ENCODE peak calls at places on chromosome 13, in ten cellular contexts. One of them, this sample, is unnamed.

GRCh38 chr13:41746259-41746658 is 214.7 kb downstream of the VWA8 start:
- DNase-seq in neuronal stem cell: no peak
- DNase-seq in A549: no peak
- DNase-seq in endodermal cell: no peak
- DNase-seq in activated CD4-positive, alpha-beta T cell treated with anti-CD3 and anti-CD28 coated beads for 48 hours: no peak
- DNase-seq in stimulated activated CD4-positive, alpha-beta T cell treated with anti-CD3 and anti-CD28 coated beads, TNF-alpha, amount 100 ng/mL, for 24 hours: no peak
- DNase-seq in brain microvascular endothelial cell: peak
- DNase-seq in heart right ventricle: no peak
- DNase-seq in stimulated activated CD8-positive, alpha-beta memory T cell treated with anti-CD3 and anti-CD28 coated beads, Interleukin-4, amount 100 ng/mL, for 1 hour: no peak
- DNase-seq in breast epithelium: no peak
- DNase-seq in this sample: no peak

GRCh38 chr13:19818223-19818842 is 35.6 kb upstream of the PSPC1 start:
- DNase-seq in neuronal stem cell: peak
- DNase-seq in A549: peak
- DNase-seq in endodermal cell: peak
- DNase-seq in activated CD4-positive, alpha-beta T cell treated with anti-CD3 and anti-CD28 coated beads for 48 hours: peak
- DNase-seq in stimulated activated CD4-positive, alpha-beta T cell treated with anti-CD3 and anti-CD28 coated beads, TNF-alpha, amount 100 ng/mL, for 24 hours: no peak
- DNase-seq in brain microvascular endothelial cell: peak
- DNase-seq in heart right ventricle: peak
- DNase-seq in stimulated activated CD8-positive, alpha-beta memory T cell treated with anti-CD3 and anti-CD28 coated beads, Interleukin-4, amount 100 ng/mL, for 1 hour: no peak
- DNase-seq in breast epithelium: no peak
- DNase-seq in this sample: peak

GRCh38 chr13:113186061-113186900 is 22.2 kb downstream of the PCID2 start:
- DNase-seq in neuronal stem cell: no peak
- DNase-seq in A549: no peak
- DNase-seq in endodermal cell: no peak
- DNase-seq in activated CD4-positive, alpha-beta T cell treated with anti-CD3 and anti-CD28 coated beads for 48 hours: no peak
- DNase-seq in stimulated activated CD4-positive, alpha-beta T cell treated with anti-CD3 and anti-CD28 coated beads, TNF-alpha, amount 100 ng/mL, for 24 hours: no peak
- DNase-seq in brain microvascular endothelial cell: peak
- DNase-seq in heart right ventricle: no peak
- DNase-seq in stimulated activated CD8-positive, alpha-beta memory T cell treated with anti-CD3 and anti-CD28 coated beads, Interleukin-4, amount 100 ng/mL, for 1 hour: no peak
- DNase-seq in breast epithelium: no peak
- DNase-seq in this sample: no peak

GRCh38 chr13:90430127-90430526 is 917.4 kb upstream of the MIR17HG start:
- DNase-seq in neuronal stem cell: no peak
- DNase-seq in A549: no peak
- DNase-seq in endodermal cell: no peak
- DNase-seq in activated CD4-positive, alpha-beta T cell treated with anti-CD3 and anti-CD28 coated beads for 48 hours: no peak
- DNase-seq in stimulated activated CD4-positive, alpha-beta T cell treated with anti-CD3 and anti-CD28 coated beads, TNF-alpha, amount 100 ng/mL, for 24 hours: no peak
- DNase-seq in brain microvascular endothelial cell: no peak
- DNase-seq in heart right ventricle: no peak
- DNase-seq in stimulated activated CD8-positive, alpha-beta memory T cell treated with anti-CD3 and anti-CD28 coated beads, Interleukin-4, amount 100 ng/mL, for 1 hour: no peak
- DNase-seq in breast epithelium: no peak
- DNase-seq in this sample: no peak

GRCh38 chr13:43804461-43805070 is 17.8 kb upstream of the ENOX1 start:
- DNase-seq in neuronal stem cell: peak
- DNase-seq in A549: peak
- DNase-seq in endodermal cell: no peak
- DNase-seq in activated CD4-positive, alpha-beta T cell treated with anti-CD3 and anti-CD28 coated beads for 48 hours: no peak
- DNase-seq in stimulated activated CD4-positive, alpha-beta T cell treated with anti-CD3 and anti-CD28 coated beads, TNF-alpha, amount 100 ng/mL, for 24 hours: no peak
- DNase-seq in brain microvascular endothelial cell: peak
- DNase-seq in heart right ventricle: no peak
- DNase-seq in stimulated activated CD8-positive, alpha-beta memory T cell treated with anti-CD3 and anti-CD28 coated beads, Interleukin-4, amount 100 ng/mL, for 1 hour: no peak
- DNase-seq in breast epithelium: no peak
- DNase-seq in this sample: no peak

GRCh38 chr13:48653074-48654054 is at the start of gene CYSLTR2:
- DNase-seq in neuronal stem cell: no peak
- DNase-seq in A549: no peak
- DNase-seq in endodermal cell: no peak
- DNase-seq in activated CD4-positive, alpha-beta T cell treated with anti-CD3 and anti-CD28 coated beads for 48 hours: no peak
- DNase-seq in stimulated activated CD4-positive, alpha-beta T cell treated with anti-CD3 and anti-CD28 coated beads, TNF-alpha, amount 100 ng/mL, for 24 hours: no peak
- DNase-seq in brain microvascular endothelial cell: peak
- DNase-seq in heart right ventricle: no peak
- DNase-seq in stimulated activated CD8-positive, alpha-beta memory T cell treated with anti-CD3 and anti-CD28 coated beads, Interleukin-4, amount 100 ng/mL, for 1 hour: no peak
- DNase-seq in breast epithelium: no peak
- DNase-seq in this sample: no peak

GRCh38 chr13:97976551-97977375 is 23.3 kb downstream of the IPO5 start:
- DNase-seq in neuronal stem cell: peak
- DNase-seq in A549: no peak
- DNase-seq in endodermal cell: peak
- DNase-seq in activated CD4-positive, alpha-beta T cell treated with anti-CD3 and anti-CD28 coated beads for 48 hours: no peak
- DNase-seq in stimulated activated CD4-positive, alpha-beta T cell treated with anti-CD3 and anti-CD28 coated beads, TNF-alpha, amount 100 ng/mL, for 24 hours: no peak
- DNase-seq in brain microvascular endothelial cell: no peak
- DNase-seq in heart right ventricle: peak
- DNase-seq in stimulated activated CD8-positive, alpha-beta memory T cell treated with anti-CD3 and anti-CD28 coated beads, Interleukin-4, amount 100 ng/mL, for 1 hour: no peak
- DNase-seq in breast epithelium: no peak
- DNase-seq in this sample: no peak

GRCh38 chr13:113073942-113074341 is 31.6 kb upstream of the F7 start:
- DNase-seq in neuronal stem cell: no peak
- DNase-seq in A549: no peak
- DNase-seq in endodermal cell: no peak
- DNase-seq in activated CD4-positive, alpha-beta T cell treated with anti-CD3 and anti-CD28 coated beads for 48 hours: no peak
- DNase-seq in stimulated activated CD4-positive, alpha-beta T cell treated with anti-CD3 and anti-CD28 coated beads, TNF-alpha, amount 100 ng/mL, for 24 hours: no peak
- DNase-seq in brain microvascular endothelial cell: no peak
- DNase-seq in heart right ventricle: peak
- DNase-seq in stimulated activated CD8-positive, alpha-beta memory T cell treated with anti-CD3 and anti-CD28 coated beads, Interleukin-4, amount 100 ng/mL, for 1 hour: no peak
- DNase-seq in breast epithelium: no peak
- DNase-seq in this sample: no peak

GRCh38 chr13:36431204-36432105 is 840 bp upstream of the CCNA1 start:
- DNase-seq in neuronal stem cell: peak
- DNase-seq in A549: no peak
- DNase-seq in endodermal cell: no peak
- DNase-seq in activated CD4-positive, alpha-beta T cell treated with anti-CD3 and anti-CD28 coated beads for 48 hours: peak
- DNase-seq in stimulated activated CD4-positive, alpha-beta T cell treated with anti-CD3 and anti-CD28 coated beads, TNF-alpha, amount 100 ng/mL, for 24 hours: no peak
- DNase-seq in brain microvascular endothelial cell: no peak
- DNase-seq in heart right ventricle: peak
- DNase-seq in stimulated activated CD8-positive, alpha-beta memory T cell treated with anti-CD3 and anti-CD28 coated beads, Interleukin-4, amount 100 ng/mL, for 1 hour: no peak
- DNase-seq in breast epithelium: no peak
- DNase-seq in this sample: no peak

GRCh38 chr13:51249767-51250741 is 27.9 kb downstream of the FAM124A start:
- DNase-seq in neuronal stem cell: no peak
- DNase-seq in A549: peak
- DNase-seq in endodermal cell: peak
- DNase-seq in activated CD4-positive, alpha-beta T cell treated with anti-CD3 and anti-CD28 coated beads for 48 hours: no peak
- DNase-seq in stimulated activated CD4-positive, alpha-beta T cell treated with anti-CD3 and anti-CD28 coated beads, TNF-alpha, amount 100 ng/mL, for 24 hours: no peak
- DNase-seq in brain microvascular endothelial cell: no peak
- DNase-seq in heart right ventricle: no peak
- DNase-seq in stimulated activated CD8-positive, alpha-beta memory T cell treated with anti-CD3 and anti-CD28 coated beads, Interleukin-4, amount 100 ng/mL, for 1 hour: no peak
- DNase-seq in breast epithelium: no peak
- DNase-seq in this sample: no peak

GRCh38 chr13:33352520-33352919 is 67.0 kb upstream of the STARD13 start:
- DNase-seq in neuronal stem cell: no peak
- DNase-seq in A549: no peak
- DNase-seq in endodermal cell: no peak
- DNase-seq in activated CD4-positive, alpha-beta T cell treated with anti-CD3 and anti-CD28 coated beads for 48 hours: no peak
- DNase-seq in stimulated activated CD4-positive, alpha-beta T cell treated with anti-CD3 and anti-CD28 coated beads, TNF-alpha, amount 100 ng/mL, for 24 hours: no peak
- DNase-seq in brain microvascular endothelial cell: no peak
- DNase-seq in heart right ventricle: no peak
- DNase-seq in stimulated activated CD8-positive, alpha-beta memory T cell treated with anti-CD3 and anti-CD28 coated beads, Interleukin-4, amount 100 ng/mL, for 1 hour: no peak
- DNase-seq in breast epithelium: no peak
- DNase-seq in this sample: no peak

GRCh38 chr13:27374650-27375049 is 49.8 kb upstream of the GTF3A start:
- DNase-seq in neuronal stem cell: peak
- DNase-seq in A549: peak
- DNase-seq in endodermal cell: peak
- DNase-seq in activated CD4-positive, alpha-beta T cell treated with anti-CD3 and anti-CD28 coated beads for 48 hours: peak
- DNase-seq in stimulated activated CD4-positive, alpha-beta T cell treated with anti-CD3 and anti-CD28 coated beads, TNF-alpha, amount 100 ng/mL, for 24 hours: peak
- DNase-seq in brain microvascular endothelial cell: peak
- DNase-seq in heart right ventricle: no peak
- DNase-seq in stimulated activated CD8-positive, alpha-beta memory T cell treated with anti-CD3 and anti-CD28 coated beads, Interleukin-4, amount 100 ng/mL, for 1 hour: no peak
- DNase-seq in breast epithelium: peak
- DNase-seq in this sample: peak

GRCh38 chr13:67416047-67416925 is 186.2 kb upstream of the PCDH9 start:
- DNase-seq in neuronal stem cell: peak
- DNase-seq in A549: peak
- DNase-seq in endodermal cell: peak
- DNase-seq in activated CD4-positive, alpha-beta T cell treated with anti-CD3 and anti-CD28 coated beads for 48 hours: peak
- DNase-seq in stimulated activated CD4-positive, alpha-beta T cell treated with anti-CD3 and anti-CD28 coated beads, TNF-alpha, amount 100 ng/mL, for 24 hours: no peak
- DNase-seq in brain microvascular endothelial cell: peak
- DNase-seq in heart right ventricle: no peak
- DNase-seq in stimulated activated CD8-positive, alpha-beta memory T cell treated with anti-CD3 and anti-CD28 coated beads, Interleukin-4, amount 100 ng/mL, for 1 hour: no peak
- DNase-seq in breast epithelium: no peak
- DNase-seq in this sample: peak

GRCh38 chr13:109654341-109655205 is 131.8 kb downstream of the IRS2 start:
- DNase-seq in neuronal stem cell: no peak
- DNase-seq in A549: no peak
- DNase-seq in endodermal cell: no peak
- DNase-seq in activated CD4-positive, alpha-beta T cell treated with anti-CD3 and anti-CD28 coated beads for 48 hours: no peak
- DNase-seq in stimulated activated CD4-positive, alpha-beta T cell treated with anti-CD3 and anti-CD28 coated beads, TNF-alpha, amount 100 ng/mL, for 24 hours: no peak
- DNase-seq in brain microvascular endothelial cell: no peak
- DNase-seq in heart right ventricle: no peak
- DNase-seq in stimulated activated CD8-positive, alpha-beta memory T cell treated with anti-CD3 and anti-CD28 coated beads, Interleukin-4, amount 100 ng/mL, for 1 hour: no peak
- DNase-seq in breast epithelium: no peak
- DNase-seq in this sample: no peak

GRCh38 chr13:47420568-47420967 is 523.7 kb upstream of the HTR2A start:
- DNase-seq in neuronal stem cell: no peak
- DNase-seq in A549: no peak
- DNase-seq in endodermal cell: peak
- DNase-seq in activated CD4-positive, alpha-beta T cell treated with anti-CD3 and anti-CD28 coated beads for 48 hours: no peak
- DNase-seq in stimulated activated CD4-positive, alpha-beta T cell treated with anti-CD3 and anti-CD28 coated beads, TNF-alpha, amount 100 ng/mL, for 24 hours: no peak
- DNase-seq in brain microvascular endothelial cell: peak
- DNase-seq in heart right ventricle: no peak
- DNase-seq in stimulated activated CD8-positive, alpha-beta memory T cell treated with anti-CD3 and anti-CD28 coated beads, Interleukin-4, amount 100 ng/mL, for 1 hour: no peak
- DNase-seq in breast epithelium: no peak
- DNase-seq in this sample: no peak

GRCh38 chr13:21638319-21639282 is 32.3 kb upstream of the FGF9 start:
- DNase-seq in neuronal stem cell: peak
- DNase-seq in A549: peak
- DNase-seq in endodermal cell: peak
- DNase-seq in activated CD4-positive, alpha-beta T cell treated with anti-CD3 and anti-CD28 coated beads for 48 hours: peak
- DNase-seq in stimulated activated CD4-positive, alpha-beta T cell treated with anti-CD3 and anti-CD28 coated beads, TNF-alpha, amount 100 ng/mL, for 24 hours: no peak
- DNase-seq in brain microvascular endothelial cell: no peak
- DNase-seq in heart right ventricle: no peak
- DNase-seq in stimulated activated CD8-positive, alpha-beta memory T cell treated with anti-CD3 and anti-CD28 coated beads, Interleukin-4, amount 100 ng/mL, for 1 hour: no peak
- DNase-seq in breast epithelium: no peak
- DNase-seq in this sample: no peak

GRCh38 chr13:95643814-95644598 is 500 bp downstream of the DZIP1 start:
- DNase-seq in neuronal stem cell: no peak
- DNase-seq in A549: peak
- DNase-seq in endodermal cell: peak
- DNase-seq in activated CD4-positive, alpha-beta T cell treated with anti-CD3 and anti-CD28 coated beads for 48 hours: no peak
- DNase-seq in stimulated activated CD4-positive, alpha-beta T cell treated with anti-CD3 and anti-CD28 coated beads, TNF-alpha, amount 100 ng/mL, for 24 hours: no peak
- DNase-seq in brain microvascular endothelial cell: peak
- DNase-seq in heart right ventricle: peak
- DNase-seq in stimulated activated CD8-positive, alpha-beta memory T cell treated with anti-CD3 and anti-CD28 coated beads, Interleukin-4, amount 100 ng/mL, for 1 hour: no peak
- DNase-seq in breast epithelium: no peak
- DNase-seq in this sample: no peak

GRCh38 chr13:111920932-111921705 is 145.8 kb upstream of the SOX1 start:
- DNase-seq in neuronal stem cell: no peak
- DNase-seq in A549: no peak
- DNase-seq in endodermal cell: peak
- DNase-seq in activated CD4-positive, alpha-beta T cell treated with anti-CD3 and anti-CD28 coated beads for 48 hours: no peak
- DNase-seq in stimulated activated CD4-positive, alpha-beta T cell treated with anti-CD3 and anti-CD28 coated beads, TNF-alpha, amount 100 ng/mL, for 24 hours: no peak
- DNase-seq in brain microvascular endothelial cell: no peak
- DNase-seq in heart right ventricle: no peak
- DNase-seq in stimulated activated CD8-positive, alpha-beta memory T cell treated with anti-CD3 and anti-CD28 coated beads, Interleukin-4, amount 100 ng/mL, for 1 hour: no peak
- DNase-seq in breast epithelium: no peak
- DNase-seq in this sample: no peak

GRCh38 chr13:49545661-49546060 is 39.7 kb downstream of the RCBTB1 start:
- DNase-seq in neuronal stem cell: no peak
- DNase-seq in A549: no peak
- DNase-seq in endodermal cell: peak
- DNase-seq in activated CD4-positive, alpha-beta T cell treated with anti-CD3 and anti-CD28 coated beads for 48 hours: no peak
- DNase-seq in stimulated activated CD4-positive, alpha-beta T cell treated with anti-CD3 and anti-CD28 coated beads, TNF-alpha, amount 100 ng/mL, for 24 hours: no peak
- DNase-seq in brain microvascular endothelial cell: no peak
- DNase-seq in heart right ventricle: no peak
- DNase-seq in stimulated activated CD8-positive, alpha-beta memory T cell treated with anti-CD3 and anti-CD28 coated beads, Interleukin-4, amount 100 ng/mL, for 1 hour: no peak
- DNase-seq in breast epithelium: no peak
- DNase-seq in this sample: no peak

GRCh38 chr13:50244913-50245574 is 229.8 kb downstream of the KCNRG start:
- DNase-seq in neuronal stem cell: no peak
- DNase-seq in A549: peak
- DNase-seq in endodermal cell: no peak
- DNase-seq in activated CD4-positive, alpha-beta T cell treated with anti-CD3 and anti-CD28 coated beads for 48 hours: peak
- DNase-seq in stimulated activated CD4-positive, alpha-beta T cell treated with anti-CD3 and anti-CD28 coated beads, TNF-alpha, amount 100 ng/mL, for 24 hours: peak
- DNase-seq in brain microvascular endothelial cell: peak
- DNase-seq in heart right ventricle: no peak
- DNase-seq in stimulated activated CD8-positive, alpha-beta memory T cell treated with anti-CD3 and anti-CD28 coated beads, Interleukin-4, amount 100 ng/mL, for 1 hour: no peak
- DNase-seq in breast epithelium: peak
- DNase-seq in this sample: peak

GRCh38 chr13:41643502-41643901 is 186.2 kb downstream of the RGCC start:
- DNase-seq in neuronal stem cell: no peak
- DNase-seq in A549: no peak
- DNase-seq in endodermal cell: no peak
- DNase-seq in activated CD4-positive, alpha-beta T cell treated with anti-CD3 and anti-CD28 coated beads for 48 hours: no peak
- DNase-seq in stimulated activated CD4-positive, alpha-beta T cell treated with anti-CD3 and anti-CD28 coated beads, TNF-alpha, amount 100 ng/mL, for 24 hours: no peak
- DNase-seq in brain microvascular endothelial cell: no peak
- DNase-seq in heart right ventricle: no peak
- DNase-seq in stimulated activated CD8-positive, alpha-beta memory T cell treated with anti-CD3 and anti-CD28 coated beads, Interleukin-4, amount 100 ng/mL, for 1 hour: no peak
- DNase-seq in breast epithelium: no peak
- DNase-seq in this sample: no peak

GRCh38 chr13:25292301-25292700 is 5.0 kb upstream of the MTMR6 start:
- DNase-seq in neuronal stem cell: no peak
- DNase-seq in A549: no peak
- DNase-seq in endodermal cell: no peak
- DNase-seq in activated CD4-positive, alpha-beta T cell treated with anti-CD3 and anti-CD28 coated beads for 48 hours: no peak
- DNase-seq in stimulated activated CD4-positive, alpha-beta T cell treated with anti-CD3 and anti-CD28 coated beads, TNF-alpha, amount 100 ng/mL, for 24 hours: no peak
- DNase-seq in brain microvascular endothelial cell: peak
- DNase-seq in heart right ventricle: no peak
- DNase-seq in stimulated activated CD8-positive, alpha-beta memory T cell treated with anti-CD3 and anti-CD28 coated beads, Interleukin-4, amount 100 ng/mL, for 1 hour: no peak
- DNase-seq in breast epithelium: no peak
- DNase-seq in this sample: no peak

GRCh38 chr13:104586010-104586746 is 1520.0 kb upstream of the SLC10A2 start:
- DNase-seq in neuronal stem cell: no peak
- DNase-seq in A549: no peak
- DNase-seq in endodermal cell: no peak
- DNase-seq in activated CD4-positive, alpha-beta T cell treated with anti-CD3 and anti-CD28 coated beads for 48 hours: no peak
- DNase-seq in stimulated activated CD4-positive, alpha-beta T cell treated with anti-CD3 and anti-CD28 coated beads, TNF-alpha, amount 100 ng/mL, for 24 hours: no peak
- DNase-seq in brain microvascular endothelial cell: peak
- DNase-seq in heart right ventricle: no peak
- DNase-seq in stimulated activated CD8-positive, alpha-beta memory T cell treated with anti-CD3 and anti-CD28 coated beads, Interleukin-4, amount 100 ng/mL, for 1 hour: no peak
- DNase-seq in breast epithelium: no peak
- DNase-seq in this sample: no peak

GRCh38 chr13:48505597-48506091 is 27.2 kb downstream of the RCBTB2 start:
- DNase-seq in neuronal stem cell: no peak
- DNase-seq in A549: no peak
- DNase-seq in endodermal cell: no peak
- DNase-seq in activated CD4-positive, alpha-beta T cell treated with anti-CD3 and anti-CD28 coated beads for 48 hours: peak
- DNase-seq in stimulated activated CD4-positive, alpha-beta T cell treated with anti-CD3 and anti-CD28 coated beads, TNF-alpha, amount 100 ng/mL, for 24 hours: no peak
- DNase-seq in brain microvascular endothelial cell: no peak
- DNase-seq in heart right ventricle: no peak
- DNase-seq in stimulated activated CD8-positive, alpha-beta memory T cell treated with anti-CD3 and anti-CD28 coated beads, Interleukin-4, amount 100 ng/mL, for 1 hour: no peak
- DNase-seq in breast epithelium: no peak
- DNase-seq in this sample: peak

GRCh38 chr13:52925221-52925620 is 76.8 kb upstream of the PCDH8 start:
- DNase-seq in neuronal stem cell: no peak
- DNase-seq in A549: no peak
- DNase-seq in endodermal cell: no peak
- DNase-seq in activated CD4-positive, alpha-beta T cell treated with anti-CD3 and anti-CD28 coated beads for 48 hours: no peak
- DNase-seq in stimulated activated CD4-positive, alpha-beta T cell treated with anti-CD3 and anti-CD28 coated beads, TNF-alpha, amount 100 ng/mL, for 24 hours: no peak
- DNase-seq in brain microvascular endothelial cell: no peak
- DNase-seq in heart right ventricle: peak
- DNase-seq in stimulated activated CD8-positive, alpha-beta memory T cell treated with anti-CD3 and anti-CD28 coated beads, Interleukin-4, amount 100 ng/mL, for 1 hour: no peak
- DNase-seq in breast epithelium: peak
- DNase-seq in this sample: no peak

GRCh38 chr13:49690133-49690989 is 925 bp downstream of the EBPL start:
- DNase-seq in neuronal stem cell: no peak
- DNase-seq in A549: peak
- DNase-seq in endodermal cell: no peak
- DNase-seq in activated CD4-positive, alpha-beta T cell treated with anti-CD3 and anti-CD28 coated beads for 48 hours: peak
- DNase-seq in stimulated activated CD4-positive, alpha-beta T cell treated with anti-CD3 and anti-CD28 coated beads, TNF-alpha, amount 100 ng/mL, for 24 hours: no peak
- DNase-seq in brain microvascular endothelial cell: peak
- DNase-seq in heart right ventricle: no peak
- DNase-seq in stimulated activated CD8-positive, alpha-beta memory T cell treated with anti-CD3 and anti-CD28 coated beads, Interleukin-4, amount 100 ng/mL, for 1 hour: no peak
- DNase-seq in breast epithelium: no peak
- DNase-seq in this sample: no peak

GRCh38 chr13:72290962-72291681 is 424.1 kb upstream of the DACH1 start:
- DNase-seq in neuronal stem cell: no peak
- DNase-seq in A549: no peak
- DNase-seq in endodermal cell: peak
- DNase-seq in activated CD4-positive, alpha-beta T cell treated with anti-CD3 and anti-CD28 coated beads for 48 hours: no peak
- DNase-seq in stimulated activated CD4-positive, alpha-beta T cell treated with anti-CD3 and anti-CD28 coated beads, TNF-alpha, amount 100 ng/mL, for 24 hours: no peak
- DNase-seq in brain microvascular endothelial cell: peak
- DNase-seq in heart right ventricle: no peak
- DNase-seq in stimulated activated CD8-positive, alpha-beta memory T cell treated with anti-CD3 and anti-CD28 coated beads, Interleukin-4, amount 100 ng/mL, for 1 hour: no peak
- DNase-seq in breast epithelium: no peak
- DNase-seq in this sample: no peak

GRCh38 chr13:48507024-48507423 is 25.9 kb downstream of the RCBTB2 start:
- DNase-seq in neuronal stem cell: no peak
- DNase-seq in A549: no peak
- DNase-seq in endodermal cell: no peak
- DNase-seq in activated CD4-positive, alpha-beta T cell treated with anti-CD3 and anti-CD28 coated beads for 48 hours: no peak
- DNase-seq in stimulated activated CD4-positive, alpha-beta T cell treated with anti-CD3 and anti-CD28 coated beads, TNF-alpha, amount 100 ng/mL, for 24 hours: no peak
- DNase-seq in brain microvascular endothelial cell: no peak
- DNase-seq in heart right ventricle: no peak
- DNase-seq in stimulated activated CD8-positive, alpha-beta memory T cell treated with anti-CD3 and anti-CD28 coated beads, Interleukin-4, amount 100 ng/mL, for 1 hour: no peak
- DNase-seq in breast epithelium: peak
- DNase-seq in this sample: no peak

This sample was measured in NK-92 treated with Interleukin-12 subunit alpha and Interleukin-12 subunit beta, amount 100 ng/mL, for 24 hours.